ENCODE peak calls at places on chromosomes 2 and 18, in six cellular contexts. Z is neuronal stem cell; C is CD8-positive, alpha-beta T cell; B is tibial artery; K is HepG2; H is right lobe of liver. F is an unnamed sample. For H3K36me3 and H3K4me1, the result is how much of the 10 kb centered on the place peaks cover.

GRCh38 chr2:145653553-145653952 is 1133.6 kb upstream of the ZEB2 start:
- DNase-seq in B (no peak), C (no peak), K (no peak), Z (no peak), H (no peak), F (no peak)

GRCh38 chr2:146754606-146755005 is 1090.2 kb upstream of the ACVR2A start:
- DNase-seq in C (no peak), B (no peak), K (no peak), Z (no peak), H (no peak), F (no peak)

GRCh38 chr2:229141626-229142025 is 129.5 kb downstream of the PID1 start:
- DNase-seq in K (no peak), H (no peak), B (no peak), C (no peak), Z (no peak), F (no peak)

GRCh38 chr2:59182249-59182648 is 941.1 kb upstream of the FANCL start:
- DNase-seq in C (no peak), K (peak), H (no peak), Z (peak), B (no peak), F (no peak)

GRCh38 chr2:200862532-200863000 is 1.9 kb downstream of the CLK1 start:
- DNase-seq in H (no peak), C (peak), B (no peak), Z (no peak), K (peak), F (peak)

GRCh38 chr2:201254331-201254730 is 6.0 kb upstream of the CASP8 start:
- DNase-seq in K (peak), H (no peak), B (no peak), Z (no peak), C (no peak), F (no peak)

GRCh38 chr2:217338306-217338916 is 478.5 kb upstream of the TNP1 start:
- DNase-seq in C (no peak), B (no peak), K (peak), Z (no peak), H (no peak), F (peak)

GRCh38 chr2:38174646-38175096 is 98.7 kb upstream of the CYP1B1 start:
- DNase-seq in K (no peak), C (no peak), Z (no peak), H (no peak), B (no peak), F (peak)

GRCh38 chr18:51123936-51124486 is 73.5 kb downstream of the MEX3C start:
- DNase-seq in C (no peak), K (no peak), Z (no peak), H (peak), B (no peak), F (no peak)

GRCh38 chr2:96747061-96747460 is 7.2 kb upstream of the LMAN2L start:
- DNase-seq in K (no peak), Z (no peak), C (no peak), H (no peak), B (no peak), F (no peak)

GRCh38 chr2:64952896-64953482 is 36.2 kb upstream of the SLC1A4 start:
- DNase-seq in Z (no peak), C (no peak), K (no peak), B (no peak), H (no peak), F (no peak)

GRCh38 chr2:102072741-102073140 is 69.8 kb upstream of the IL1R1 start:
- DNase-seq in Z (no peak), C (no peak), H (no peak), B (no peak), K (no peak), F (no peak)

GRCh38 chr2:200077210-200077650 is 121.8 kb downstream of the MAIP1 start:
- DNase-seq in K (peak), H (no peak), B (no peak), C (no peak), Z (no peak), F (no peak)

GRCh38 chr18:75455249-75456183 is 28.0 kb upstream of the SMIM21 start:
- DNase-seq in H (no peak), Z (peak), K (no peak), B (no peak), C (no peak), F (no peak)

GRCh38 chr2:30757737-30758136 is 49.5 kb downstream of the CAPN13 start:
- DNase-seq in H (no peak), B (peak), K (no peak), Z (no peak), C (no peak), F (no peak)

GRCh38 chr2:191728710-191729597 is 51.0 kb downstream of the NABP1 start:
- DNase-seq in B (no peak), C (no peak), K (no peak), Z (no peak), H (no peak), F (no peak)

GRCh38 chr18:76476665-76477561 is 18.1 kb downstream of the ZNF516 start:
- DNase-seq in H (no peak), B (no peak), K (peak), Z (no peak), C (no peak), F (no peak)

GRCh38 chr2:225122007-225122406 is 79.7 kb upstream of the DOCK10 start:
- DNase-seq in C (no peak), B (no peak), K (no peak), H (no peak), Z (no peak), F (no peak)

GRCh38 chr2:102122115-102122514 is 20.4 kb upstream of the IL1R1 start:
- DNase-seq in C (no peak), H (no peak), K (no peak), B (no peak), Z (no peak), F (no peak)

GRCh38 chr2:74957886-74958276 is 562 bp upstream of the POLE4 start:
- DNase-seq in Z (no peak), H (no peak), K (no peak), C (no peak), B (no peak), F (no peak)

GRCh38 chr18:79617521-79618500 is 61.8 kb upstream of the CTDP1 start:
- DNase-seq in Z (no peak), H (peak), C (no peak), B (peak), K (no peak), F (no peak)

GRCh38 chr2:12769492-12770105 is 52.9 kb downstream of the TRIB2 start:
- DNase-seq in C (no peak), K (no peak), H (no peak), B (peak), Z (no peak), F (peak)

GRCh38 chr18:79923896-79924585 is 27.4 kb downstream of the SLC66A2 start:
- DNase-seq in K (no peak), C (no peak), H (no peak), B (peak), Z (no peak), F (peak)

GRCh38 chr2:36408198-36408703 is 52.7 kb downstream of the CRIM1 start:
- DNase-seq in B (no peak), H (no peak), C (no peak), K (no peak), Z (peak), F (no peak)

GRCh38 chr2:68368657-68369339 is 3.7 kb downstream of the PLEK start:
- DNase-seq in Z (peak), C (no peak), B (no peak), K (no peak), H (no peak), F (no peak)

GRCh38 chr2:48126180-48126579 is 219.9 kb upstream of the FBXO11 start:
- DNase-seq in B (no peak), Z (no peak), H (no peak), C (no peak), K (no peak), F (peak)

GRCh38 chr2:233021771-233022170 is 8.7 kb upstream of the NGEF start:
- DNase-seq in Z (no peak), C (no peak), K (no peak), H (no peak), B (no peak), F (no peak)

DNA sequence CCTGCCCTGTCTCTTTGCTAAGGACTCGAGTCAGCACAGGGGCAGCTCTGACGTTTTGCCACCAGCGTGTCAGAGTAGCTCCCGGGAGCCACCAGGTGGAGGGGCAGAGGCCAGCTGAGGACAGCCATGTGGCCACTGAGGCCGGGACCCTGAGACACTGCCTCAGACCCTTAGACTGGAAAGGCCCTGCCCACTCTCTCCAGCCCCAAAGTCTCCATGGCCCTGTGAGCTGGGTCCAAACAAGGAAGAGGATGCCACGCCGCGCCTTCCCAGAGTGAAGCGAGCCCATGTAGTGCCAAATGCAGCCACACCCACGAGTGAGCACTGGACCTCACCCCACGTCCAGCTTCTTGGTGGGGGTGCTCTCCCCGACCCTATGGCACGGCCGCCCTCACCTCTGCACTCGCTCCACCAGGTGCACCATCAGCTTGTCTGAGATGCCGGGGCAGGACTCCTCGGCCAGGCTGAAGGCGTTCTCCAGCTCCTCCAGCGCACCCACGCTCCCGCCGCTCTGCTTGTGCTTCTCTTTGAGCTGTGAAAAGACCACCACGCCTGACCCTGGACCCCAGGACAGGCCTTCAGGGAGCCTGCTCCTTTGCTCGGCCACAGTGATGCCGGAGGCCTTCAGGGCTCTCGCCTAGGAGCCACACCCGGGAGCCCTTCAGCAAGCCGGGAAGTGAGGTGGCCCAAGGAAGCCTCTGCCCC is 12.2 kb downstream of the STK25 start:
- DNase-seq in B (peak), K (no peak), Z (no peak), C (no peak), H (no peak), F (no peak)
- H3K36me3 ChIP-seq in B (under half), K (half or more), Z (half or more), C (under half), H (under half), F (under half)

GRCh38 chr18:23237524-23238151 is 102.4 kb downstream of the CABLES1 start:
- DNase-seq in B (peak), H (peak), C (peak), Z (no peak), K (no peak), F (peak)
- H3K4me1 ChIP-seq in B (under half), H (under half), C (under half), Z (under half), K (under half), F (under half)

DNA sequence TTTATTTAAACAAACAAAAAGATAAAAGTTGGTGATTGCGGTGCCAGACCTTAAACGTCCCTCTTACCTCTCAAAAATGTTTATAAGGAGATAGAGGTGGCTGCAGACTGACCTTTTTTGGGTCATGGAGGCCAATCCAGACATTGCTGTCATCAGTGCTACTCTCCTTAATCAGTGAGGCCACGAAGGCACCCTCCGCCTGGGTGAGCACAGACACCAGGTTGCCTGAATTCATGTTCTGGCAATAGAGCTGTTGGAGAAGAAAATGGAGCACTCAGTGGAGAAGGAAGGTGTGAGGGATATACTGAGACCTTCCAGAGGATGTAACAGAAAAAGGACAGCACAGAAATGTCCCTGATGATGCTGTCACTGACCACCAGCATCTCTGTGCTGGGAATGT is 1.5 kb downstream of the REG1B start:
- DNase-seq in C (no peak), Z (no peak), B (no peak), K (no peak), H (no peak), F (no peak)
- H3K36me3 ChIP-seq in C (under half), Z (under half), B (under half), K (under half), H (under half), F (under half)

GRCh38 chr2:231393149-231394131 is 2.1 kb upstream of the B3GNT7 start:
- DNase-seq in K (peak), H (no peak), C (peak), Z (no peak), B (no peak), F (no peak)

GRCh38 chr2:231396058-231396821 is 730 bp downstream of the B3GNT7 start:
- DNase-seq in B (no peak), K (no peak), C (no peak), Z (no peak), H (no peak), F (no peak)

GRCh38 chr2:231394201-231395141 is 1.0 kb upstream of the B3GNT7 start:
- DNase-seq in H (no peak), Z (no peak), C (no peak), B (no peak), K (peak), F (no peak)

GRCh38 chr2:231397011-231397927 is 1.8 kb downstream of the B3GNT7 start:
- DNase-seq in K (no peak), Z (no peak), C (no peak), H (no peak), B (no peak), F (no peak)

GRCh38 chr2:231395188-231396057 is at the start of gene B3GNT7:
- DNase-seq in Z (no peak), H (no peak), C (no peak), K (no peak), B (no peak), F (no peak)
- H3K4me1 ChIP-seq in Z (under half), H (under half), C (under half), K (under half), B (under half), F (under half)

DNA sequence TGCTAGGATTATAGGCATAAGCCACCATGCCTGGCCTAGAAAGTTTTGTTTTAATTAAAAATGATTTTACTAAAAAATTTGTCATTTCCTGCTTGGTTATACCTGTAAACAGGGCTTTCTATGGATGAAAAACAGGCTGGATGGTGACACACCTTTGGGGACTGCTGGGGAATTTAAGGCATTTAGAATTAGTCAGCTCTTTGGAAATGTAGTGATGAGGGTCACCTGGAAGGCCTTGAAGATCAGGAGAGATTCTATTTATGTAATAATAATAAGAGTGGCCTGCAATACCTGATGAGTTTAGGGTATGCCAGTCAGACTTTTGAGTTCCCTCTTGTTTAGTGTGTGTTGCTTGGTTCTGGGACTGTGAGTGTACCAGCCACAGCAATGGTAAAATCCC is 51.1 kb downstream of the RALBP1 start:
- DNase-seq in K (no peak), C (no peak), H (no peak), Z (no peak), B (no peak), F (no peak)
- H3K36me3 ChIP-seq in K (under half), C (under half), H (under half), Z (half or more), B (under half), F (under half)

GRCh38 chr2:174839672-174840071 is 75.4 kb upstream of the CHRNA1 start:
- DNase-seq in B (no peak), Z (no peak), H (no peak), C (no peak), K (no peak), F (no peak)

GRCh38 chr2:174833737-174834136 is 69.5 kb upstream of the CHRNA1 start:
- DNase-seq in K (no peak), C (no peak), B (no peak), Z (no peak), H (no peak), F (no peak)

GRCh38 chr2:174836345-174836999 is 72.2 kb upstream of the CHRNA1 start:
- DNase-seq in B (no peak), K (no peak), H (no peak), Z (no peak), C (no peak), F (no peak)

GRCh38 chr2:174840436-174840835 is 76.2 kb upstream of the CHRNA1 start:
- DNase-seq in B (no peak), H (no peak), C (no peak), Z (no peak), K (no peak), F (no peak)

DNA sequence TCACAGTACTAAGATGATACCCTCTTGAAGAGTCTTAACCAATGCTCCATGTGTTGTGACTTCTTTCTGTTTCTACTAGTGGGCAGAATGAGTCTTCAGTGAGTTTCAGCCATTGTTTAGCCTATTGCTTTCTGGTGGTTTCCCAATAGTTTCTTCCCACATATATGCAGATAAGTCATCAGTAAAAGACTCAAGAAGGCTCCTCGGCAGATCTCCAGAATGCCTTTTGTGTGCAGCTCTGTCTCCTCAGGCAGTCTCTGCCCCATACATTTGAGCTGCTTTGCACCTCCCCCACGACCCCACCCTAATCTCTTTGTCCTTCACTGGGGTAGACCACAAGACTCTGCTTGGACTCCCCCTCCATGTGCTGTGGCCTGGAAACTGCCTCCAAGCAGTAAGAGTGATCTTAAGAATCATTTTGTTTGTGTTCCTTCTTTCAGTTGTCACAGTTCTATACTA is 71.6 kb upstream of the CHRNA1 start:
- DNase-seq in B (no peak), Z (no peak), C (no peak), H (no peak), K (no peak), F (no peak)
- H3K4me1 ChIP-seq in B (under half), Z (under half), C (under half), H (under half), K (under half), F (under half)